ENCODE peak calls at places on chromosome 3, in ten cellular contexts. G is AG04450; J is lower lobe of right lung; L is ascending aorta; C is fibroblast of lung; M is A549; Z is tibial nerve; O is CD8-positive, alpha-beta T cell; P is cardiac muscle cell; R is lung. H is an unnamed sample. For H3K9me3, the result is how much of the 10 kb centered on the place peaks cover.

GRCh38 chr3:59258591-59258990 is 208.8 kb upstream of the CFAP20DC start:
- DNase-seq in G (no peak), J (no peak), L (no peak), C (no peak), M (no peak), Z (no peak), O (no peak), P (no peak), R (no peak), H (no peak)

GRCh38 chr3:141498592-141499223 is 11.9 kb downstream of the RASA2 start:
- DNase-seq in G (no peak), J (peak), L (peak), C (no peak), M (no peak), Z (peak), O (peak), P (no peak), R (peak), H (peak)

GRCh38 chr3:185931777-185932176 is 6.0 kb downstream of the TRA2B start:
- DNase-seq in G (no peak), J (no peak), L (no peak), C (no peak), M (no peak), Z (no peak), O (no peak), P (no peak), R (no peak), H (no peak)

GRCh38 chr3:185928532-185928931 is 9.3 kb downstream of the TRA2B start:
- DNase-seq in G (no peak), J (no peak), L (no peak), C (no peak), M (no peak), Z (no peak), O (no peak), P (no peak), R (no peak), H (no peak)

GRCh38 chr3:98784666-98785600 is 21.8 kb downstream of the ST3GAL6 start:
- DNase-seq in G (peak), J (no peak), L (no peak), C (peak), M (no peak), Z (no peak), O (no peak), P (no peak), R (no peak), H (no peak)

GRCh38 chr3:42500091-42500490 is 2.4 kb upstream of the VIPR1 start:
- DNase-seq in G (no peak), J (no peak), L (no peak), C (no peak), M (no peak), Z (no peak), O (no peak), P (no peak), R (no peak), H (no peak)

GRCh38 chr3:48306860-48307530 is 26.5 kb downstream of the SPINK8 start:
- DNase-seq in G (no peak), J (no peak), L (no peak), C (no peak), M (no peak), Z (no peak), O (no peak), P (no peak), R (no peak), H (no peak)

GRCh38 chr3:127764841-127765362 is 57.4 kb downstream of the MGLL start:
- DNase-seq in G (no peak), J (no peak), L (no peak), C (no peak), M (no peak), Z (no peak), O (no peak), P (no peak), R (no peak), H (no peak)

GRCh38 chr3:5136619-5137429 is 14.7 kb downstream of the ARL8B start:
- DNase-seq in G (no peak), J (no peak), L (no peak), C (peak), M (peak), Z (no peak), O (peak), P (peak), R (no peak), H (no peak)
- TF ChIP-seq CTCF in G (peak), J (peak), L (peak), C (peak), M (peak), Z (peak), O (peak), P (peak), R (peak), H (peak)

GRCh38 chr3:172305552-172305951 is 142.7 kb downstream of the GHSR start:
- DNase-seq in G (no peak), J (no peak), L (no peak), C (peak), M (peak), Z (no peak), O (no peak), P (no peak), R (no peak), H (no peak)
- H3K27ac ChIP-seq in G (no peak), J (no peak), L (no peak), C (no peak), M (peak), Z (no peak), O (no peak), P (no peak), R (peak), H (no peak)

GRCh38 chr3:176055851-176056250 is 1141.4 kb downstream of the TBL1XR1 start:
- DNase-seq in G (no peak), J (no peak), L (no peak), C (no peak), M (no peak), Z (no peak), O (no peak), P (no peak), R (no peak), H (no peak)
- H3K9me3 ChIP-seq in G (under half), J (under half), L (under half), C (under half), M (under half), Z (under half), O (under half), P (under half), R (under half), H (under half)

GRCh38 chr3:196660381-196661166 is 21.1 kb downstream of the NRROS start:
- DNase-seq in G (no peak), J (no peak), L (no peak), C (no peak), M (no peak), Z (no peak), O (no peak), P (no peak), R (no peak), H (no peak)
- TF ChIP-seq CTCF in G (no peak), J (no peak), L (no peak), C (no peak), M (no peak), Z (no peak), O (no peak), P (no peak), R (no peak), H (no peak)

GRCh38 chr3:189053327-189053726 is 118.4 kb upstream of the TPRG1 start:
- DNase-seq in G (no peak), J (peak), L (no peak), C (no peak), M (no peak), Z (no peak), O (no peak), P (no peak), R (no peak), H (no peak)

GRCh38 chr3:189049458-189050231 is 122.1 kb upstream of the TPRG1 start:
- DNase-seq in G (no peak), J (no peak), L (no peak), C (no peak), M (no peak), Z (no peak), O (no peak), P (no peak), R (no peak), H (peak)
- H3K27ac ChIP-seq in G (no peak), J (no peak), L (no peak), C (no peak), M (no peak), Z (no peak), O (no peak), P (no peak), R (no peak), H (no peak)

DNA sequence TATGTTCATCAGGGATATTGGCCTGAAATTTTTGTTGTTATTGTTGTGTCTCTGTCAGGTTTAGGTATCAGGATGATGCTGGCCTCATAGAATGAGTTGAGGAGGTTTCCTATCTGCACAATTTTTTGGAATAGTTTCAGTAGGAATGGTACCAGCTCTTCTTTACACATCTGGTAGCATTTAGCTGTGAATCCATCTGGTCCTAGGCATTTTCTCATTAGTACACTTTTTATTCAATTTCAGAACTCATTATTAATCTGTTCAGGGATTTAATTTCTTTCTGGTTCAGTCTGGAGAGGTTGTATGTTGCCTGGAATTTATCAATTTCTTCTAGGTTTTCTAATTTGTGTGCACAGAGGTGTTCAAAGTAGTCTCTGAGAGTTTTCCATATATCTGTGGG is 57.0 kb downstream of the STRIT1 start:
- DNase-seq in G (no peak), J (no peak), L (no peak), C (no peak), M (no peak), Z (no peak), O (no peak), P (no peak), R (no peak), H (no peak)
- H3K9me3 ChIP-seq in G (under half), J (under half), L (under half), C (under half), M (under half), Z (under half), O (under half), P (under half), R (under half), H (under half)

GRCh38 chr3:133910422-133910821 is 14.7 kb upstream of the RAB6B start:
- DNase-seq in G (no peak), J (no peak), L (no peak), C (no peak), M (no peak), Z (no peak), O (no peak), P (no peak), R (no peak), H (no peak)
- TF ChIP-seq CTCF in G (peak), J (no peak), L (no peak), C (no peak), M (no peak), Z (no peak), O (no peak), P (peak), R (no peak), H (no peak)